ENCODE peak calls at places on chromosomes 6 and 20, in nine cellular contexts. N is HCT116, I is prostate gland, S is mesendoderm, V is colonic mucosa, U is hepatocyte, G is GM12878, A is kidney, Y is tibial artery. Q is an unnamed sample.

GRCh38 chr20:1818895-1819294 is 76.3 kb upstream of the SIRPA start:
- DNase-seq in N (no peak), I (no peak), S (no peak), V (no peak), U (no peak), G (no peak), A (no peak), Y (no peak), Q (no peak)

GRCh38 chr20:46621492-46621891 is 29.8 kb downstream of the SLC13A3 start:
- DNase-seq in N (no peak), I (no peak), S (no peak), V (no peak), U (peak; percentile 21), G (no peak), A (no peak), Y (no peak), Q (no peak)

GRCh38 chr20:50762435-50763201 is 31.2 kb downstream of the PARD6B start:
- DNase-seq in N (no peak), I (peak; percentile 91), S (no peak), V (peak; percentile 69), U (peak; percentile 33), G (no peak), A (peak; percentile 85), Y (peak; percentile 66), Q (peak; percentile 67)

GRCh38 chr6:106204961-106205360 is 118.8 kb downstream of the PRDM1 start:
- DNase-seq in N (no peak), I (no peak), S (no peak), V (no peak), U (no peak), G (no peak), A (no peak), Y (no peak), Q (no peak)

GRCh38 chr6:14146459-14147096 is 29.0 kb downstream of the CD83 start:
- DNase-seq in N (no peak), I (no peak), S (no peak), V (no peak), U (no peak), G (no peak), A (no peak), Y (no peak), Q (no peak)

GRCh38 chr6:38959138-38959537 is 89.4 kb upstream of the GLP1R start:
- DNase-seq in N (no peak), I (no peak), S (no peak), V (no peak), U (no peak), G (no peak), A (no peak), Y (no peak), Q (no peak)

GRCh38 chr6:4612636-4613171 is 163.5 kb upstream of the CDYL start:
- DNase-seq in N (no peak), I (no peak), S (no peak), V (no peak), U (peak; percentile 30), G (no peak), A (no peak), Y (peak; percentile 40), Q (no peak)

GRCh38 chr6:142207265-142207877 is 60.3 kb downstream of the VTA1 start:
- DNase-seq in N (peak; percentile 26), I (peak; percentile 34), S (peak; percentile 82), V (peak; percentile 54), U (peak; percentile 51), G (no peak), A (no peak), Y (peak; percentile 22), Q (peak; percentile 14)

GRCh38 chr6:30819287-30819917 is 64.9 kb upstream of the DDR1 start:
- DNase-seq in N (no peak), I (no peak), S (peak; percentile 57), V (no peak), U (no peak), G (no peak), A (no peak), Y (no peak), Q (no peak)

GRCh38 chr6:9250852-9251251 is 815.5 kb upstream of the SLC35B3 start:
- DNase-seq in N (peak; percentile 63), I (peak; percentile 57), S (peak; percentile 79), V (peak; percentile 24), U (peak; percentile 77), G (no peak), A (no peak), Y (no peak), Q (peak; percentile 43)

GRCh38 chr6:158818008-158818579 is 1.1 kb downstream of the EZR start:
- DNase-seq in N (no peak), I (peak; percentile 83), S (peak; percentile 87), V (peak; percentile 87), U (peak; percentile 95), G (no peak), A (peak; percentile 94), Y (peak; percentile 73), Q (peak; percentile 65)

GRCh38 chr6:111664565-111665039 is 58.9 kb upstream of the TRAF3IP2 start:
- DNase-seq in N (no peak), I (no peak), S (no peak), V (no peak), U (no peak), G (no peak), A (no peak), Y (no peak), Q (no peak)

GRCh38 chr6:152682141-152682540 is 15.6 kb upstream of the MYCT1 start:
- DNase-seq in N (no peak), I (no peak), S (peak; percentile 93), V (no peak), U (no peak), G (no peak), A (no peak), Y (no peak), Q (no peak)

GRCh38 chr6:139925894-139926641 is 551.6 kb upstream of the CITED2 start:
- DNase-seq in N (no peak), I (no peak), S (no peak), V (peak; percentile 35), U (peak; percentile 68), G (no peak), A (no peak), Y (peak; percentile 28), Q (peak; percentile 80)

GRCh38 chr20:62362991-62363919 is 3.9 kb downstream of the LAMA5 start:
- DNase-seq in N (no peak), I (peak; percentile 8), S (peak; percentile 74), V (no peak), U (peak; percentile 66), G (no peak), A (peak; percentile 74), Y (no peak), Q (peak; percentile 93)

GRCh38 chr6:39173276-39173675 is 56.0 kb downstream of the KCNK5 start:
- DNase-seq in N (no peak), I (no peak), S (no peak), V (no peak), U (no peak), G (no peak), A (no peak), Y (no peak), Q (no peak)

GRCh38 chr6:42294759-42295158 is 77.1 kb upstream of the MRPS10 start:
- DNase-seq in N (peak; percentile 94), I (no peak), S (no peak), V (no peak), U (no peak), G (no peak), A (peak; percentile 50), Y (no peak), Q (no peak)

GRCh38 chr6:99331531-99331930 is 17.9 kb downstream of the FAXC start:
- DNase-seq in N (no peak), I (no peak), S (no peak), V (no peak), U (no peak), G (no peak), A (no peak), Y (no peak), Q (no peak)

DNA sequence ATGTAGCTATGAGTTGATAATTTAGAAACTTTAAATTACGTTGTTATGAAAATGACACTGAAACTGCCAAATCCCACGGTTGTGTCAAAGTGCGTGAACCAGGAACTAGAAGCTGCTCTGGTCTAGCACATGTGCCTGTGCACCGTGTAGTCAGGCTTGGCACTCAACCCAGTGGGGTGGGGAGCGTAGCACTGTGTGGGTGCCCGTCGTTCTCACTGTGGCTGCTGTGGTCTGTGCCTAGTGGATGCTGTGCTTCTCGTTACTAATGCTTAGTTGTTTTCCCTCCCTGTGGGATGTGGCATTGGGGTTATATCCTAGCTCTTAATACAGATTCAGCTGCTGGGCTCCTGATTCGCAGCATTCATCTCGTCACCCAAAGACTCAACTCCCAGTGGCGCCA is 46.2 kb upstream of the ADIG start:
- DNase-seq in N (no peak), I (no peak), S (no peak), V (no peak), U (no peak), G (no peak), A (no peak), Y (no peak), Q (no peak)
- H3K36me3 ChIP-seq in N (peaks cover 26% of the 10 kb centered on the region), I (no peaks in the 10 kb centered on the region), S (peaks cover 9% of the 10 kb centered on the region), V (peaks cover 5% of the 10 kb centered on the region), U (no peaks in the 10 kb centered on the region), G (peaks cover 31% of the 10 kb centered on the region), A (peaks cover 43% of the 10 kb centered on the region), Y (peaks cover 67% of the 10 kb centered on the region), Q (peaks cover 78% of the 10 kb centered on the region)

DNA sequence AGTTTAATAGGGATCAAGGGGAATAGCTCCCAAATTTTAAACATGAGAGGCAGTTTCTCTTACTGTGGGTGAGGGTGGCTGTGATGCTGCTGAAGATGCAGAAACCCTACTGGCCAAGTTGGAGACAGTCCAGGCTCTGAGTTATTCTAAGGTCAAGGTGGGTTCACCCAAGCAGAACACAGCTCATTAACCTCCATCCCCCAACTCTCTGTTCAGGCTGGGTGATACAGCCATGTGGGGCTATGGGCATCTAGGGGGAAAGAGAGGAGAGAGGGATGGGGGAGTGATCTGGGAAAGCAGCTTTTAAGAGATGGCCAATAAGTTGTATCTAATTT is 18.9 kb upstream of the TRAM2 start:
- DNase-seq in N (no peak), I (no peak), S (no peak), V (no peak), U (no peak), G (no peak), A (no peak), Y (no peak), Q (no peak)
- H3K4me3 ChIP-seq in N (no peak overlapping the region), I (no peak overlapping the region), S (no peak overlapping the region), V (no peak overlapping the region), U (no peak overlapping the region), G (no peak overlapping the region), A (no peak overlapping the region), Y (no peak overlapping the region), Q (peak overlapping the region; percentile 30)

DNA sequence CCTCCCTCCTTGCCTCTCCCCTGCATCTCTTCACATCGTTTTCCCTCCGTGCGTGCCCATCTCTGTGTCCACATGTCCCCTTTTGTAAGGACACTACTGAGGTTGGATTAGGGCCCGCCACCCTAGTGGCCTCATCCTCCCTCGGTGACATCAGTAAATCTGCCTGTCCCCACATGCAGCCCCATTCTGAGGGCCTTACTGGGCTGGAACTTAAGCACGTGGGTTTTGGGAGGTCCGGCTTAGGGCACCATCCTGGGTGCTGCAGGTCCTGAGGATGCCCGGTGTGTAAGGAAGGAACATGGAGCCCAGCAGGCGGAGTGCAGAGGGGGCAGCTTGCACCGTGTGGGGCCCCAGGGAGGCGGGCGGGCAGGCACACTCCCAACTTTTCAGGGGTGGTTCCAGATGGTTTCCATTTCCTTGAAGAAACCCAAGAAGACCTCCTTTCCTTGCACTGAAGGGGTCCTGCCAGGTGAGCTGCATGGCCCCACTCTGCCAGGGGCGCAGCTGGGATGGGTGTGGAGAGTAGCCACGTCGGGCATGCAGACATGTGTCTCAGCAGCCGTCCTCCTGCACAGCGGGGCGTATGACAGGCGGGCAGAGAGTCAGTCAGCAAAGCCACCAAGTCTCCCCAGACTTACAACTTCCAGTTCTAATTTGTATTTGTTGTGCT is 329.9 kb downstream of the QKI start:
- DNase-seq in N (no peak), I (no peak), S (no peak), V (no peak), U (no peak), G (no peak), A (no peak), Y (no peak), Q (no peak)
- H3K4me1 ChIP-seq in N (peaks cover 6% of the 10 kb centered on the region), I (no peaks in the 10 kb centered on the region), S (no peaks in the 10 kb centered on the region), V (no peaks in the 10 kb centered on the region), U (peaks cover 9% of the 10 kb centered on the region), G (no peaks in the 10 kb centered on the region), A (no peaks in the 10 kb centered on the region), Y (no peaks in the 10 kb centered on the region), Q (peaks cover 38% of the 10 kb centered on the region)

GRCh38 chr20:7911586-7912330 is 28.5 kb downstream of the HAO1 start:
- DNase-seq in N (no peak), I (no peak), S (no peak), V (no peak), U (no peak), G (no peak), A (no peak), Y (no peak), Q (no peak)
- H3K36me3 ChIP-seq in N (no peaks in the 10 kb centered on the region), I (no peaks in the 10 kb centered on the region), S (no peaks in the 10 kb centered on the region), V (no peaks in the 10 kb centered on the region), U (no peaks in the 10 kb centered on the region), G (no peaks in the 10 kb centered on the region), A (no peaks in the 10 kb centered on the region), Y (no peaks in the 10 kb centered on the region), Q (no peaks in the 10 kb centered on the region)

Q was measured in SJCRH30.